ENCODE peak calls at places on chromosomes 2 and 18, in five cellular contexts. One of them, this sample, is unnamed.
A peak's percentile ranks its signal among the peaks of the same experiment; 100 is the strongest.

GRCh38 chr2:75429036-75429435 is 131.7 kb downstream of the EVA1A start:
- DNase-seq in PC-3: no peak
- DNase-seq in MM.1S: no peak
- DNase-seq in neural progenitor cell: no peak
- DNase-seq in HCT116: no peak
- DNase-seq in this sample: peak; percentile 58

GRCh38 chr18:36496022-36496421 is 198.5 kb downstream of the FHOD3 start:
- DNase-seq in PC-3: no peak
- DNase-seq in MM.1S: peak; percentile 77
- DNase-seq in neural progenitor cell: no peak
- DNase-seq in HCT116: no peak
- DNase-seq in this sample: no peak

GRCh38 chr18:31490387-31490786 is 7.6 kb upstream of the DSG2 start:
- DNase-seq in PC-3: peak; percentile 68
- DNase-seq in MM.1S: no peak
- DNase-seq in neural progenitor cell: no peak
- DNase-seq in HCT116: no peak
- DNase-seq in this sample: no peak

GRCh38 chr2:149989447-149990063 is 402.0 kb upstream of the MMADHC start:
- DNase-seq in PC-3: peak; percentile 97
- DNase-seq in MM.1S: no peak
- DNase-seq in neural progenitor cell: no peak
- DNase-seq in HCT116: no peak
- DNase-seq in this sample: no peak

GRCh38 chr18:37484893-37485834 is 80.4 kb downstream of the CELF4 start:
- DNase-seq in PC-3: no peak
- DNase-seq in MM.1S: no peak
- DNase-seq in neural progenitor cell: peak; percentile 78
- DNase-seq in HCT116: peak; percentile 8
- DNase-seq in this sample: no peak

GRCh38 chr2:57878573-57878910 is 168.1 kb upstream of the VRK2 start:
- DNase-seq in PC-3: no peak
- DNase-seq in MM.1S: no peak
- DNase-seq in neural progenitor cell: no peak
- DNase-seq in HCT116: no peak
- DNase-seq in this sample: no peak

GRCh38 chr2:52659536-52659935 is 1108.1 kb upstream of the CHAC2 start:
- DNase-seq in PC-3: no peak
- DNase-seq in MM.1S: no peak
- DNase-seq in neural progenitor cell: no peak
- DNase-seq in HCT116: no peak
- DNase-seq in this sample: no peak

GRCh38 chr18:44569391-44570055 is 111.2 kb upstream of the SETBP1 start:
- DNase-seq in PC-3: no peak
- DNase-seq in MM.1S: no peak
- DNase-seq in neural progenitor cell: no peak
- DNase-seq in HCT116: no peak
- DNase-seq in this sample: no peak

GRCh38 chr2:6917071-6917760 is at the start of gene RNF144A:
- DNase-seq in PC-3: peak; percentile 61
- DNase-seq in MM.1S: peak; percentile 72
- DNase-seq in neural progenitor cell: peak; percentile 88
- DNase-seq in HCT116: no peak
- DNase-seq in this sample: peak; percentile 81

GRCh38 chr2:68195096-68195495 is 37.4 kb downstream of the PNO1 start:
- DNase-seq in PC-3: no peak
- DNase-seq in MM.1S: no peak
- DNase-seq in neural progenitor cell: no peak
- DNase-seq in HCT116: no peak
- DNase-seq in this sample: no peak

GRCh38 chr18:49178736-49179135 is 228.0 kb upstream of the SMAD7 start:
- DNase-seq in PC-3: peak; percentile 12
- DNase-seq in MM.1S: no peak
- DNase-seq in neural progenitor cell: peak; percentile 28
- DNase-seq in HCT116: peak; percentile 19
- DNase-seq in this sample: no peak

GRCh38 chr2:218291318-218291933 is 877 bp downstream of the TMBIM1 start:
- DNase-seq in PC-3: no peak
- DNase-seq in MM.1S: no peak
- DNase-seq in neural progenitor cell: no peak
- DNase-seq in HCT116: no peak
- DNase-seq in this sample: no peak

GRCh38 chr18:27627927-27628326 is 442.8 kb upstream of the CHST9 start:
- DNase-seq in PC-3: peak; percentile 31
- DNase-seq in MM.1S: no peak
- DNase-seq in neural progenitor cell: peak; percentile 26
- DNase-seq in HCT116: no peak
- DNase-seq in this sample: no peak

GRCh38 chr2:201273330-201273983 is 13.1 kb downstream of the CASP8 start:
- DNase-seq in PC-3: no peak
- DNase-seq in MM.1S: peak; percentile 3
- DNase-seq in neural progenitor cell: no peak
- DNase-seq in HCT116: no peak
- DNase-seq in this sample: no peak

GRCh38 chr2:134791606-134792005 is 46.8 kb upstream of the ACMSD start:
- DNase-seq in PC-3: no peak
- DNase-seq in MM.1S: no peak
- DNase-seq in neural progenitor cell: no peak
- DNase-seq in HCT116: no peak
- DNase-seq in this sample: no peak

GRCh38 chr2:65545818-65546217 is 113.4 kb upstream of the SPRED2 start:
- DNase-seq in PC-3: no peak
- DNase-seq in MM.1S: no peak
- DNase-seq in neural progenitor cell: no peak
- DNase-seq in HCT116: no peak
- DNase-seq in this sample: no peak
- H2AFZ ChIP-seq in PC-3: no peak overlapping the region
- H2AFZ ChIP-seq in MM.1S: no peak overlapping the region
- H2AFZ ChIP-seq in neural progenitor cell: no peak overlapping the region
- H2AFZ ChIP-seq in HCT116: peak overlapping the region; percentile 64
- H2AFZ ChIP-seq in this sample: no peak overlapping the region

GRCh38 chr2:231397011-231397927 is 1.8 kb downstream of the B3GNT7 start:
- DNase-seq in PC-3: no peak
- DNase-seq in MM.1S: peak; percentile 36
- DNase-seq in neural progenitor cell: no peak
- DNase-seq in HCT116: no peak
- DNase-seq in this sample: no peak
- H3K9ac ChIP-seq in PC-3: no peak overlapping the region
- H3K9ac ChIP-seq in MM.1S: no peak overlapping the region
- H3K9ac ChIP-seq in neural progenitor cell: no peak overlapping the region
- H3K9ac ChIP-seq in HCT116: peak overlapping the region; percentile 61
- H3K9ac ChIP-seq in this sample: no peak overlapping the region

GRCh38 chr2:210816769-210817168 is 260.4 kb downstream of the CPS1 start:
- DNase-seq in PC-3: no peak
- DNase-seq in MM.1S: no peak
- DNase-seq in neural progenitor cell: no peak
- DNase-seq in HCT116: no peak
- DNase-seq in this sample: no peak
- H3K4me3 ChIP-seq in PC-3: no peak overlapping the region
- H3K4me3 ChIP-seq in MM.1S: no peak overlapping the region
- H3K4me3 ChIP-seq in neural progenitor cell: no peak overlapping the region
- H3K4me3 ChIP-seq in HCT116: no peak overlapping the region
- H3K4me3 ChIP-seq in this sample: no peak overlapping the region

DNA sequence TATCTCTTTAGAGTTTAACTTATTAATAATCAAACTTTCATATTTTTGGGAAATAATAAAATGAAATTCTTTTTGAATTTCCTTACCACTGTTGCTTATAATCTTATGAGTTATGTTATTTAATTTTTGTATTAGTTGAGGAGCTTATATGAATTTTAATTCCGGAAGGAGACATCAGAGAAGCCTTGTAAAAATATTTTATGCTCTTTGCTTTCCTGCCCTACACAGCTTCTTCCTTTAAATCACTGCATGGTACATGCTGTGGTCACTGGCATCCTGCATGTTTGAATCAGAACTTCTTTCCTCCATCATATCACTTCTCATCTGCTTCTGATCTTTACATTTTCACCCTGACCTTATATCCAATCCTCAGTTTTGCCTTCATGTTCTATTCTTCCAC is 266.7 kb upstream of the ZSWIM2 start:
- DNase-seq in PC-3: no peak
- DNase-seq in MM.1S: no peak
- DNase-seq in neural progenitor cell: no peak
- DNase-seq in HCT116: no peak
- DNase-seq in this sample: no peak
- H2AFZ ChIP-seq in PC-3: no peak overlapping the region
- H2AFZ ChIP-seq in MM.1S: no peak overlapping the region
- H2AFZ ChIP-seq in neural progenitor cell: peak overlapping the region; percentile 48
- H2AFZ ChIP-seq in HCT116: no peak overlapping the region
- H2AFZ ChIP-seq in this sample: no peak overlapping the region

DNA sequence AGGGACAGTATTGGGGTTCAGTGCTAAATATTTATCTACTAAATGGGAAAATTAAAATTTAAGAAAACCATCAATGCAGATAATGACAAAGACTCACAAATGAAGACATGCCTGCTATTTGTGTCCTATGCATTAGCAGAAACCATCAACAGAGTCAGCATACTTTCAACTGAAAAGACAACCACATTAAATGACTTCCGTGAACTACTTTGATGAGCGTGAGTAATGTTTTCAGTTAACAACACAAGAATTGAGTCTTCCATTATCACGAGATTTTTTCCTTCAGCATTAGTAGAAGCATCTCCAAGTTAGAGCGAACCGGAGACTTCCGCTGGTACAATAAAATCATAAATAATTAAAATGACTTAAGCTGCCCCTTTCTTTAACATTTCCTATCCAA is 220.1 kb upstream of the SLC35G4 start:
- DNase-seq in PC-3: no peak
- DNase-seq in MM.1S: no peak
- DNase-seq in neural progenitor cell: no peak
- DNase-seq in HCT116: no peak
- DNase-seq in this sample: no peak
- H3K9ac ChIP-seq in PC-3: no peak overlapping the region
- H3K9ac ChIP-seq in MM.1S: no peak overlapping the region
- H3K9ac ChIP-seq in neural progenitor cell: no peak overlapping the region
- H3K9ac ChIP-seq in HCT116: no peak overlapping the region
- H3K9ac ChIP-seq in this sample: no peak overlapping the region

GRCh38 chr18:22934789-22935188 is 1.7 kb downstream of the RBBP8 start:
- DNase-seq in PC-3: no peak
- DNase-seq in MM.1S: peak; percentile 15
- DNase-seq in neural progenitor cell: no peak
- DNase-seq in HCT116: no peak
- DNase-seq in this sample: no peak
- H3K4me3 ChIP-seq in PC-3: peak overlapping the region; percentile 77
- H3K4me3 ChIP-seq in MM.1S: peak overlapping the region; percentile 84
- H3K4me3 ChIP-seq in neural progenitor cell: peak overlapping the region; percentile 68
- H3K4me3 ChIP-seq in HCT116: peak overlapping the region; percentile 71
- H3K4me3 ChIP-seq in this sample: peak overlapping the region; percentile 99

GRCh38 chr2:173984866-173985588 is 19.9 kb upstream of the SP3 start:
- DNase-seq in PC-3: no peak
- DNase-seq in MM.1S: no peak
- DNase-seq in neural progenitor cell: no peak
- DNase-seq in HCT116: no peak
- DNase-seq in this sample: no peak
- H2AFZ ChIP-seq in PC-3: no peak overlapping the region
- H2AFZ ChIP-seq in MM.1S: no peak overlapping the region
- H2AFZ ChIP-seq in neural progenitor cell: no peak overlapping the region
- H2AFZ ChIP-seq in HCT116: no peak overlapping the region
- H2AFZ ChIP-seq in this sample: no peak overlapping the region

DNA sequence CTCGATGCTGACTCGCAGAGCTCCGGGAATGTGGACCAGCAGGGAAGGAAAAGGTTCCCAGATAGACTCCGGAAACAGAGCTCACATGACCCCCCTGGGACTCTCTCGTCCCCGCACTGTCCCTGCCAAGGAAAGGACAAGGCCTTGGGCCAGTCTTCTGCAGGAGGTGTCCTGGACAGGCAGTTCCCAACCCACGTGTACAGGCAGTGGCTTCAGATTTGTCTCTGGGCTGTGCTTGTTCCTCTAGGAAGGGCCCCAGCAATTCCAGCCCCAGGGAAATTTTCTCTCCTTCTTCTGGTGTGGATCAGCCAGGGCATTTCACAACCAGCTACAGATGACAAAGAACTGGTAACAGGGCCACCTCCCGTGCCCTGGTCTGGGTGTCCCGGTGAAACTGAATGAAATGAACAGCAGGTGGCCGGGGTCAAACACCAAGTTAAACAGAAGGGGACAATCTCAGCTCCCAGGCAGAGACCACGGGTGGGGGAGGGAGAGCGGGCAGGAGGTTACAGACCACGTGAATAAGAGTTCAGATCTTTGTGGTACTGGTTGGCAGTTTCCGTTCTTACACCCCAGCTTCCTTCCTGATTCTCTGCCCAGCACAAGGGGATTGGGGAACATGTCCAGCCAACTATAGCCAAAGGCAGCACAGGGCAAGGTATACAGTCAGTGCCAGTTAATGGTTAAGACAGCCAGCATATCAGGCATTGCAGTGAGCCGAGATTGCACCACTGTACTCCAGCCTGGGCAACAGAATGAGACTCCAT is 52.2 kb upstream of the CAB39 start:
- DNase-seq in PC-3: no peak
- DNase-seq in MM.1S: peak; percentile 87
- DNase-seq in neural progenitor cell: no peak
- DNase-seq in HCT116: no peak
- DNase-seq in this sample: no peak
- H3K9ac ChIP-seq in PC-3: no peak overlapping the region
- H3K9ac ChIP-seq in MM.1S: peak overlapping the region; percentile 17
- H3K9ac ChIP-seq in neural progenitor cell: no peak overlapping the region
- H3K9ac ChIP-seq in HCT116: no peak overlapping the region
- H3K9ac ChIP-seq in this sample: no peak overlapping the region

GRCh38 chr18:9741821-9742541 is 33.9 kb downstream of the RAB31 start:
- DNase-seq in PC-3: peak; percentile 20
- DNase-seq in MM.1S: no peak
- DNase-seq in neural progenitor cell: peak; percentile 34
- DNase-seq in HCT116: no peak
- DNase-seq in this sample: peak; percentile 11
- H3K4me3 ChIP-seq in PC-3: peak overlapping the region; percentile 50
- H3K4me3 ChIP-seq in MM.1S: no peak overlapping the region
- H3K4me3 ChIP-seq in neural progenitor cell: no peak overlapping the region
- H3K4me3 ChIP-seq in HCT116: peak overlapping the region; percentile 22
- H3K4me3 ChIP-seq in this sample: no peak overlapping the region